ENCODE peak calls at places on chromosomes 7 and 10, in five cellular contexts. One of them, this sample, is unnamed.

GRCh38 chr10:62250594-62251198 is 17.9 kb downstream of the RTKN2 start:
- DNase-seq in endothelial cell of umbilical vein: peak
- DNase-seq in GM10248: no peak
- DNase-seq in heart right ventricle: no peak
- DNase-seq in CD8-positive, alpha-beta T cell: no peak
- DNase-seq in this sample: no peak

GRCh38 chr7:155190608-155191536 is 106.8 kb upstream of the INSIG1 start:
- DNase-seq in heart right ventricle: peak
- DNase-seq in CD8-positive, alpha-beta T cell: peak
- DNase-seq in endothelial cell of umbilical vein: peak
- DNase-seq in GM10248: peak
- DNase-seq in this sample: peak

GRCh38 chr10:29692121-29692539 is 57.4 kb upstream of the SVIL start:
- DNase-seq in GM10248: no peak
- DNase-seq in endothelial cell of umbilical vein: peak
- DNase-seq in heart right ventricle: no peak
- DNase-seq in CD8-positive, alpha-beta T cell: no peak
- DNase-seq in this sample: no peak

GRCh38 chr7:88090233-88090632 is 129.6 kb downstream of the SRI start:
- DNase-seq in CD8-positive, alpha-beta T cell: no peak
- DNase-seq in endothelial cell of umbilical vein: no peak
- DNase-seq in GM10248: no peak
- DNase-seq in heart right ventricle: no peak
- DNase-seq in this sample: no peak

GRCh38 chr7:412731-413356 is 106.8 kb downstream of the PDGFA start:
- DNase-seq in heart right ventricle: no peak
- DNase-seq in GM10248: no peak
- DNase-seq in endothelial cell of umbilical vein: no peak
- DNase-seq in CD8-positive, alpha-beta T cell: no peak
- DNase-seq in this sample: no peak

GRCh38 chr7:75916259-75916658 is 1.3 kb downstream of the POR start:
- DNase-seq in GM10248: no peak
- DNase-seq in CD8-positive, alpha-beta T cell: no peak
- DNase-seq in endothelial cell of umbilical vein: peak
- DNase-seq in heart right ventricle: no peak
- DNase-seq in this sample: no peak

GRCh38 chr10:129853236-129853946 is 110.7 kb downstream of the EBF3 start:
- DNase-seq in heart right ventricle: no peak
- DNase-seq in endothelial cell of umbilical vein: no peak
- DNase-seq in GM10248: no peak
- DNase-seq in CD8-positive, alpha-beta T cell: no peak
- DNase-seq in this sample: no peak

GRCh38 chr10:77909755-77910375 is 16.7 kb downstream of the DLG5 start:
- DNase-seq in CD8-positive, alpha-beta T cell: no peak
- DNase-seq in heart right ventricle: no peak
- DNase-seq in endothelial cell of umbilical vein: peak
- DNase-seq in GM10248: no peak
- DNase-seq in this sample: no peak

GRCh38 chr7:44150466-44150832 is 9.3 kb upstream of the MYL7 start:
- DNase-seq in endothelial cell of umbilical vein: no peak
- DNase-seq in heart right ventricle: no peak
- DNase-seq in CD8-positive, alpha-beta T cell: no peak
- DNase-seq in GM10248: peak
- DNase-seq in this sample: peak

GRCh38 chr10:132811891-132812481 is 26.0 kb upstream of the NKX6-2 start:
- DNase-seq in heart right ventricle: no peak
- DNase-seq in GM10248: no peak
- DNase-seq in CD8-positive, alpha-beta T cell: no peak
- DNase-seq in endothelial cell of umbilical vein: no peak
- DNase-seq in this sample: no peak

GRCh38 chr10:13994932-13995331 is 335.8 kb downstream of the FRMD4A start:
- DNase-seq in endothelial cell of umbilical vein: no peak
- DNase-seq in GM10248: no peak
- DNase-seq in CD8-positive, alpha-beta T cell: no peak
- DNase-seq in heart right ventricle: no peak
- DNase-seq in this sample: no peak

GRCh38 chr7:457814-458510 is 61.7 kb downstream of the PDGFA start:
- DNase-seq in GM10248: no peak
- DNase-seq in CD8-positive, alpha-beta T cell: no peak
- DNase-seq in heart right ventricle: no peak
- DNase-seq in endothelial cell of umbilical vein: no peak
- DNase-seq in this sample: no peak

GRCh38 chr10:130017631-130018022 is 53.6 kb upstream of the EBF3 start:
- DNase-seq in CD8-positive, alpha-beta T cell: no peak
- DNase-seq in endothelial cell of umbilical vein: no peak
- DNase-seq in GM10248: no peak
- DNase-seq in heart right ventricle: peak
- DNase-seq in this sample: no peak

GRCh38 chr10:122648599-122649428 is 50.8 kb downstream of the C10orf120 start:
- DNase-seq in heart right ventricle: peak
- DNase-seq in endothelial cell of umbilical vein: peak
- DNase-seq in GM10248: peak
- DNase-seq in CD8-positive, alpha-beta T cell: no peak
- DNase-seq in this sample: peak

GRCh38 chr10:25867321-25867720 is 66.7 kb upstream of the MYO3A start:
- DNase-seq in CD8-positive, alpha-beta T cell: no peak
- DNase-seq in heart right ventricle: no peak
- DNase-seq in GM10248: no peak
- DNase-seq in endothelial cell of umbilical vein: no peak
- DNase-seq in this sample: no peak

GRCh38 chr10:35890970-35891330 is 248.9 kb upstream of the FZD8 start:
- DNase-seq in CD8-positive, alpha-beta T cell: no peak
- DNase-seq in endothelial cell of umbilical vein: no peak
- DNase-seq in GM10248: no peak
- DNase-seq in heart right ventricle: no peak
- DNase-seq in this sample: no peak

GRCh38 chr7:123423622-123424021 is 110.8 kb downstream of the IQUB start:
- DNase-seq in CD8-positive, alpha-beta T cell: no peak
- DNase-seq in GM10248: no peak
- DNase-seq in endothelial cell of umbilical vein: no peak
- DNase-seq in heart right ventricle: no peak
- DNase-seq in this sample: no peak

GRCh38 chr7:77466455-77466854 is 50.3 kb upstream of the GSAP start:
- DNase-seq in GM10248: no peak
- DNase-seq in endothelial cell of umbilical vein: no peak
- DNase-seq in CD8-positive, alpha-beta T cell: no peak
- DNase-seq in heart right ventricle: no peak
- DNase-seq in this sample: no peak

GRCh38 chr10:76732306-76732705 is 905.3 kb downstream of the KCNMA1 start:
- DNase-seq in endothelial cell of umbilical vein: no peak
- DNase-seq in GM10248: no peak
- DNase-seq in heart right ventricle: no peak
- DNase-seq in CD8-positive, alpha-beta T cell: no peak
- DNase-seq in this sample: no peak

GRCh38 chr7:1150400-1151002 is 9.5 kb downstream of the ZFAND2A start:
- DNase-seq in GM10248: no peak
- DNase-seq in heart right ventricle: no peak
- DNase-seq in CD8-positive, alpha-beta T cell: no peak
- DNase-seq in endothelial cell of umbilical vein: no peak
- DNase-seq in this sample: no peak

GRCh38 chr7:76380623-76380966 is 21.8 kb upstream of the YWHAG start:
- DNase-seq in GM10248: no peak
- DNase-seq in CD8-positive, alpha-beta T cell: no peak
- DNase-seq in endothelial cell of umbilical vein: no peak
- DNase-seq in heart right ventricle: no peak
- DNase-seq in this sample: no peak

GRCh38 chr10:57102234-57102633 is 741.2 kb upstream of the ZWINT start:
- DNase-seq in heart right ventricle: no peak
- DNase-seq in CD8-positive, alpha-beta T cell: no peak
- DNase-seq in endothelial cell of umbilical vein: no peak
- DNase-seq in GM10248: no peak
- DNase-seq in this sample: no peak

GRCh38 chr10:121526801-121527221 is 71.4 kb downstream of the FGFR2 start:
- DNase-seq in GM10248: no peak
- DNase-seq in CD8-positive, alpha-beta T cell: no peak
- DNase-seq in heart right ventricle: no peak
- DNase-seq in endothelial cell of umbilical vein: no peak
- DNase-seq in this sample: no peak

DNA sequence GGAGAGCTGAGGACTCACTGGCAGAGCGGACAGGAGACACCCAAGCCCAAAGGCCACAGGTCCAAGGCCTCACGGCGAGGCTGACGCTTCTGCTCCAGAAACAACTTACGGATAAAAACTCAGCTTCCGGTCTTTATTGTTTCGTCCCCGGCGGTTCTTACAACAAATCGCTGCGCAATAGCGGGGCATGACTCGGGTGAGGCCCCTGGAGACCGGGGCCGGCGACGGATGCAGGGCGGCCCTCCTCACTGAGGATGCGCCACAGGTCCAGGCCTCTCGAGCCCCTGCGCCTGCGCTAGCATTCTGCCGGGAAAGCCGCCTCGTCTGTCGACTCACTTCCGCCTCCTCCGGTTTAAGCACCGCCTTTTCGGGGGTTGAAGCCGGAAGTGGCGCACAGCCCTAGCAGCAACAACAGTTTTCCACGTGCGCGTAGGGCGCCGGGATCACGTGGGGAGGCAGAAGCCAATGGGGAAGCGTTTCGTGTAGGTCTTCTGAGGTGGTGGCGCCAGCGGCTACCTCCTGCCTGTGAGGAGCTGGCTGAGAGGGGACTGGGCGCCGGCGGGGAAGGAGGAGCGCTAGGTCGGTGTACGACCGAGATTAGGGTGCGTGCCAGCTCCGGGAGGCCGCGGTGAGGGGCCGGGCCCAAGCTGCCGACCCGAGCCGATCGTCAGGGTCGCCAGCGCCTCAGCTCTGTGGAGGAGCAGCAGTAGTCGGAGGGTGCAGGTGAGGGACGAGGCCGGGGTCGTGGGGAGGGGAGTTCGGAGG is at the start of the genes DNAJB9 and THAP5:
- DNase-seq in endothelial cell of umbilical vein: peak
- DNase-seq in GM10248: peak
- DNase-seq in heart right ventricle: peak
- DNase-seq in CD8-positive, alpha-beta T cell: peak
- DNase-seq in this sample: peak
- TF ChIP-seq CTCF in endothelial cell of umbilical vein: peak
- TF ChIP-seq CTCF in GM10248: no peak
- TF ChIP-seq CTCF in heart right ventricle: no peak
- TF ChIP-seq CTCF in CD8-positive, alpha-beta T cell: no peak
- TF ChIP-seq CTCF in this sample: no peak

GRCh38 chr10:106952033-106952432 is 212.5 kb downstream of the SORCS1 start:
- DNase-seq in CD8-positive, alpha-beta T cell: no peak
- DNase-seq in GM10248: no peak
- DNase-seq in endothelial cell of umbilical vein: no peak
- DNase-seq in heart right ventricle: no peak
- DNase-seq in this sample: no peak

GRCh38 chr10:106950060-106950459 is 214.4 kb downstream of the SORCS1 start:
- DNase-seq in endothelial cell of umbilical vein: no peak
- DNase-seq in GM10248: no peak
- DNase-seq in heart right ventricle: no peak
- DNase-seq in CD8-positive, alpha-beta T cell: no peak
- DNase-seq in this sample: no peak

GRCh38 chr10:106942035-106942662 is 222.4 kb downstream of the SORCS1 start:
- DNase-seq in endothelial cell of umbilical vein: no peak
- DNase-seq in CD8-positive, alpha-beta T cell: no peak
- DNase-seq in heart right ventricle: no peak
- DNase-seq in GM10248: no peak
- DNase-seq in this sample: no peak

GRCh38 chr10:106947643-106948042 is 216.9 kb downstream of the SORCS1 start:
- DNase-seq in GM10248: no peak
- DNase-seq in endothelial cell of umbilical vein: no peak
- DNase-seq in CD8-positive, alpha-beta T cell: no peak
- DNase-seq in heart right ventricle: no peak
- DNase-seq in this sample: no peak
- TF ChIP-seq CTCF in GM10248: no peak
- TF ChIP-seq CTCF in endothelial cell of umbilical vein: no peak
- TF ChIP-seq CTCF in CD8-positive, alpha-beta T cell: no peak
- TF ChIP-seq CTCF in heart right ventricle: no peak
- TF ChIP-seq CTCF in this sample: no peak

GRCh38 chr10:103241262-103242011 is 4.2 kb upstream of the RPEL1 start:
- DNase-seq in GM10248: no peak
- DNase-seq in heart right ventricle: no peak
- DNase-seq in endothelial cell of umbilical vein: peak
- DNase-seq in CD8-positive, alpha-beta T cell: no peak
- DNase-seq in this sample: no peak

GRCh38 chr10:103244663-103245271 is 920 bp upstream of the RPEL1 start:
- DNase-seq in GM10248: peak
- DNase-seq in CD8-positive, alpha-beta T cell: peak
- DNase-seq in endothelial cell of umbilical vein: peak
- DNase-seq in heart right ventricle: peak
- DNase-seq in this sample: peak

DNA sequence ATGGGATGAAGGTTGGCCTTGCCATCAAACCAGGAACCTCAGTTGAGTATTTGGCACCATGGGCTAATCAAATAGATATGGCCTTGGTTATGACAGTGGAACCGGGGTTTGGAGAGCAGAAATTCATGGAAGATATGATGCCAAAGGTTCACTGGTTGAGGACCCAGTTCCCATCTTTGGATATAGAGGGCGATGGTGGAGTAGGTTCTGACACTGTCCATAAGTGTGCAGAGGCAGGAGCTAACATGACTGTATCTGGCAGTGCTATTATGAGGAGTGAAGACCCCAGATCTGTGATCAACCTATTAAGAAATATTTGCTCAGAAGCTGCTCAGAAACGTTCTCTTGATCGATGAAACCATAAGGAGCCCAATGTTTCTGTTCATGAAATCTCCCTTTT is 641 bp downstream of the RPEL1 start:
- DNase-seq in CD8-positive, alpha-beta T cell: no peak
- DNase-seq in heart right ventricle: no peak
- DNase-seq in endothelial cell of umbilical vein: no peak
- DNase-seq in GM10248: no peak
- DNase-seq in this sample: no peak
- TF ChIP-seq CTCF in CD8-positive, alpha-beta T cell: no peak
- TF ChIP-seq CTCF in heart right ventricle: no peak
- TF ChIP-seq CTCF in endothelial cell of umbilical vein: no peak
- TF ChIP-seq CTCF in GM10248: no peak
- TF ChIP-seq CTCF in this sample: no peak

GRCh38 chr7:101702362-101702850 is 73.3 kb upstream of the MYL10 start:
- DNase-seq in heart right ventricle: no peak
- DNase-seq in GM10248: no peak
- DNase-seq in endothelial cell of umbilical vein: no peak
- DNase-seq in CD8-positive, alpha-beta T cell: no peak
- DNase-seq in this sample: no peak
- TF ChIP-seq CTCF in heart right ventricle: no peak
- TF ChIP-seq CTCF in GM10248: no peak
- TF ChIP-seq CTCF in endothelial cell of umbilical vein: no peak
- TF ChIP-seq CTCF in CD8-positive, alpha-beta T cell: no peak
- TF ChIP-seq CTCF in this sample: no peak

DNA sequence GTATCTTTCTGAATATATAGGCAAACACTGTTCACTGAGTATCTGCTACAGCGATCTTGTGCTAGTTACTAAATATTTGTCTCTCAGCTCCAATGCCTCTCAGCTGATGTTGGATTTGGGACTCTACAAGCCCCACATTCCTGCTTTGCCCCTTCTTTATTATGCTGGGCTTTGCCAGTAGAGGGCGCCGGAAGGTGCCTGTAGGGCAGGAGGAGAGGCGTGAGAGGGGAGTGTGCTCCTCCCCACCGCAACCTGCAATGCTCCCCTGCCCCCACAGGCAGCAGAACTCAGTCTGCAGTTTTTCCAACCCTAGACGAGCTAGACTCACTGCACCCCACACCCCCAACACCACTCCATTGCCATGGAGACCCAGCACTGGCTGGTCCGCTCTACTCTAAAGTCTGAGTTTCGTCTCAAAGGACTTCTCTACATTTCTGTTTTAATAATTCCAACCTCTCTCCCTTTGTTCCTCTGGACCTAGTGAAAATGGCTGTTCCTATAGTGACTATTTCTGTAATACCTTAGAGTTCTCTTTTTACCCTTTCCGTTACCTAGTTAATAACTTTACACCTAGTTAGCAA is 337.6 kb downstream of the CCSER2 start:
- DNase-seq in endothelial cell of umbilical vein: no peak
- DNase-seq in GM10248: peak
- DNase-seq in heart right ventricle: no peak
- DNase-seq in CD8-positive, alpha-beta T cell: no peak
- DNase-seq in this sample: peak
- TF ChIP-seq CTCF in endothelial cell of umbilical vein: peak
- TF ChIP-seq CTCF in GM10248: peak
- TF ChIP-seq CTCF in heart right ventricle: no peak
- TF ChIP-seq CTCF in CD8-positive, alpha-beta T cell: no peak
- TF ChIP-seq CTCF in this sample: peak

GRCh38 chr10:22324413-22324812 is 3.5 kb downstream of the BMI1 start:
- DNase-seq in GM10248: no peak
- DNase-seq in CD8-positive, alpha-beta T cell: no peak
- DNase-seq in heart right ventricle: no peak
- DNase-seq in endothelial cell of umbilical vein: no peak
- DNase-seq in this sample: no peak
- TF ChIP-seq CTCF in GM10248: no peak
- TF ChIP-seq CTCF in CD8-positive, alpha-beta T cell: no peak
- TF ChIP-seq CTCF in heart right ventricle: no peak
- TF ChIP-seq CTCF in endothelial cell of umbilical vein: no peak
- TF ChIP-seq CTCF in this sample: no peak

This sample was measured in GM13976.